ENCODE peak calls at places on chromosomes 5 and 9, in eight cellular contexts. R is HCT116; E is AG09319; U is GM12865; O is activated CD8-positive, alpha-beta T cell treated with anti-CD3 and anti-CD28 coated beads for 36 hours; C is cardiac muscle cell; I is IMR-90; B is HFF-Myc. A is an unnamed sample.

GRCh38 chr9:6525326-6526040 is 112.5 kb downstream of the UHRF2 start:
- DNase-seq in R (no peak), E (no peak), I (peak; percentile 86), C (no peak), U (no peak), B (no peak), O (no peak), A (peak; percentile 38)

GRCh38 chr5:174935854-174936474 is 211.6 kb downstream of the MSX2 start:
- DNase-seq in B (peak; percentile 29), I (peak; percentile 30), U (peak; percentile 35), E (peak; percentile 12), C (peak; percentile 72), O (peak; percentile 39), R (peak; percentile 51), A (no peak)

GRCh38 chr9:113492343-113493079 is 29.0 kb downstream of the RGS3 start:
- DNase-seq in E (no peak), U (no peak), O (no peak), C (no peak), I (peak; percentile 36), R (no peak), B (no peak), A (no peak)

GRCh38 chr5:142808778-142809606 is 38.8 kb downstream of the ARHGAP26 start:
- DNase-seq in E (no peak), B (no peak), C (no peak), O (no peak), R (no peak), U (no peak), I (no peak), A (no peak)

GRCh38 chr5:96577909-96578308 is 84.3 kb upstream of the CAST start:
- DNase-seq in C (no peak), I (peak; percentile 82), R (no peak), B (no peak), O (no peak), E (no peak), U (no peak), A (no peak)

GRCh38 chr5:76787237-76787636 is 31.6 kb upstream of the F2RL1 start:
- DNase-seq in E (peak; percentile 60), U (no peak), I (peak; percentile 95), O (no peak), B (no peak), R (no peak), C (peak; percentile 99), A (no peak)

GRCh38 chr5:52920929-52921328 is 68.2 kb upstream of the ITGA2 start:
- DNase-seq in B (no peak), I (peak; percentile 54), R (no peak), U (no peak), O (no peak), C (peak; percentile 42), E (no peak), A (no peak)

GRCh38 chr5:111530298-111530740 is 18.0 kb upstream of the STARD4 start:
- DNase-seq in O (peak; percentile 94), R (peak; percentile 61), U (peak; percentile 76), C (peak; percentile 93), B (no peak), E (no peak), I (peak; percentile 41), A (peak; percentile 68)

GRCh38 chr5:138095100-138095907 is 11.5 kb downstream of the WNT8A start:
- DNase-seq in R (no peak), U (no peak), I (no peak), E (no peak), B (no peak), O (no peak), C (no peak), A (no peak)

GRCh38 chr5:163509288-163510040 is 4.0 kb downstream of the MAT2B start:
- DNase-seq in U (peak; percentile 30), I (peak; percentile 71), O (no peak), B (no peak), C (peak; percentile 87), E (no peak), R (no peak), A (no peak)

GRCh38 chr5:14729448-14730385 is 65.2 kb downstream of the OTULIN start:
- DNase-seq in U (no peak), O (no peak), R (no peak), E (no peak), I (no peak), B (no peak), C (no peak), A (no peak)

GRCh38 chr5:28903643-28904042 is 1865.3 kb upstream of the CDH9 start:
- DNase-seq in B (no peak), U (no peak), I (no peak), C (no peak), E (no peak), R (no peak), O (no peak), A (no peak)
- TF ChIP-seq CTCF in B (no peak), U (no peak), I (no peak), C (no peak), E (no peak), R (no peak), O (no peak), A (no peak)

GRCh38 chr9:132040808-132041207 is 38.9 kb downstream of the MED27 start:
- DNase-seq in E (no peak), R (no peak), O (no peak), I (no peak), B (no peak), U (no peak), C (no peak), A (no peak)
- TF ChIP-seq CTCF in E (no peak), R (no peak), O (no peak), I (no peak), B (no peak), U (no peak), C (no peak), A (no peak)

DNA sequence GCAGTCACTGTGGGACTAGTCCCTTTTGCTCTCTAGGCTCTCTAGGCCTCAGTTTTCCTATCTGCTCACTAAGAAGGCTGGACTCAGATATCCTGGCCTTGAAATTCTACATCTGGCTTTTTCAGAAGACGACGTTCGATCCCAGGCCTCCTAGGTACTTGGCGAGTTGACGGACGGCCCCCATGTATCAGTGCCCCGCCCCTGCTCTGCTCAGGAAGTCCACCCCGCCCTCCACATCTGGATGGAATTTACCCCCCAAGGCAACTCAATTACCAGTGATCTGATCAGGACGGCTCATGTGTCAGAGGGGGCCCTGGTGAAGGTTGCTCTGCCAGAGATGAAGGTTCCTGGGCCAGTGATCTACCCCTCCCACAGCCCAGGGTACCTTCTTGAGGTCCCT is 44.1 kb upstream of the SYNPO start:
- DNase-seq in I (no peak), B (peak; percentile 22), O (no peak), U (no peak), C (peak; percentile 60), R (no peak), E (no peak), A (no peak)
- TF ChIP-seq CTCF in I (no peak), B (no peak), O (no peak), U (no peak), C (no peak), R (no peak), E (no peak), A (no peak)

DNA sequence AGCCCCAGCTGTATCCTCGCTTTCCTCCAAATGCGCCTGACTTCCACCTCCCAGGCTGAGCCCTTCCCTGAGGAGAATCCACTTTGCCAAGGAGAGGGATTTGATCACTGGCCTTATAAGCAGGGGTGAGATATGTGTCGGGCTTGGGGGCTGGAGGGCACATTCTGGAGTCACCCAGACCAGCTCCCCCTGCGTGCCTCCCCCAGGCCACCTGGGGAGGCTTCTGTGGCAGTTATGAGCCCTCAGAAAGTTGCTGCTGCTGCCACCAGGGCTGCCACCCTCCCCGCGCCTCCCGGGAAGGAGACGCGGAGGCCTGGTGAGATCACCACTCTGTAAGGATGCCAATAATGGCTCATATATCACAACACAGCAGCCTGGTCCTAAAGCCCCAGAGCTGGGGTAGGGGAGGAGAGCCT is 211.5 kb downstream of the PAPPA start:
- DNase-seq in C (peak; percentile 85), O (no peak), U (no peak), B (peak; percentile 37), R (no peak), I (peak; percentile 78), E (peak; percentile 29), A (peak; percentile 17)
- TF ChIP-seq CTCF in C (peak; percentile 20), O (no peak), U (no peak), B (no peak), R (no peak), I (peak; percentile 11), E (peak; percentile 19), A (peak; percentile 42)

GRCh38 chr9:137055385-137056364 is 1.8 kb upstream of the ENTPD2 start:
- DNase-seq in I (peak; percentile 41), U (no peak), R (no peak), O (no peak), C (peak; percentile 97), E (peak; percentile 71), B (peak; percentile 44), A (no peak)
- TF ChIP-seq CTCF in I (no peak), U (no peak), R (no peak), O (no peak), C (no peak), E (no peak), B (no peak), A (no peak)

GRCh38 chr5:39801306-39801705 is 376.5 kb upstream of the DAB2 start:
- DNase-seq in C (peak; percentile 8), O (no peak), R (no peak), U (no peak), B (no peak), E (no peak), I (no peak), A (no peak)

GRCh38 chr5:39794511-39794910 is 369.7 kb upstream of the DAB2 start:
- DNase-seq in E (no peak), O (no peak), C (no peak), B (no peak), U (no peak), R (no peak), I (peak; percentile 29), A (no peak)

GRCh38 chr5:39800202-39800601 is 375.4 kb upstream of the DAB2 start:
- DNase-seq in B (no peak), U (no peak), I (no peak), R (no peak), E (no peak), O (no peak), C (no peak), A (no peak)
- TF ChIP-seq CTCF in B (no peak), U (no peak), I (no peak), R (no peak), E (no peak), O (no peak), C (no peak), A (no peak)

GRCh38 chr9:97801180-97801579 is 51.8 kb upstream of the FOXE1 start:
- DNase-seq in R (no peak), E (no peak), I (no peak), C (no peak), O (no peak), U (no peak), B (no peak), A (no peak)

GRCh38 chr9:97802276-97802675 is 50.8 kb upstream of the FOXE1 start:
- DNase-seq in U (no peak), B (no peak), E (no peak), I (peak; percentile 68), O (no peak), R (peak; percentile 66), C (peak; percentile 29), A (peak; percentile 33)

GRCh38 chr9:97804059-97804365 is 49.0 kb upstream of the FOXE1 start:
- DNase-seq in U (no peak), I (no peak), E (no peak), C (no peak), B (no peak), R (no peak), O (no peak), A (no peak)

GRCh38 chr9:97806721-97807120 is 46.3 kb upstream of the FOXE1 start:
- DNase-seq in R (no peak), U (no peak), C (no peak), E (no peak), B (no peak), O (no peak), I (no peak), A (no peak)

GRCh38 chr9:97803167-97804058 is 49.6 kb upstream of the FOXE1 start:
- DNase-seq in U (peak; percentile 75), B (no peak), R (peak; percentile 28), I (peak; percentile 25), O (peak; percentile 80), E (no peak), C (peak; percentile 69), A (no peak)
- TF ChIP-seq CTCF in U (no peak), B (no peak), R (no peak), I (no peak), O (peak; percentile 29), E (no peak), C (peak; percentile 3), A (no peak)